ENCODE peak calls at places on chromosome 22, in eight cellular contexts. V, A, B, D, H, J, T and W are unnamed samples.

GRCh38 chr22:40975346-40975745 is 24.2 kb downstream of the RBX1 start:
- DNase-seq in V (no peak), A (no peak), B (no peak), D (no peak), H (no peak), J (no peak), T (no peak), W (no peak)

GRCh38 chr22:29748248-29748893 is 18.4 kb downstream of the ZMAT5 start:
- DNase-seq in V (no peak), A (no peak), B (no peak), D (no peak), H (no peak), J (no peak), T (no peak), W (no peak)

GRCh38 chr22:20218981-20219380 is 49.1 kb downstream of the RTN4R start:
- DNase-seq in V (no peak), A (no peak), B (no peak), D (no peak), H (no peak), J (no peak), T (no peak), W (no peak)

GRCh38 chr22:46969491-46969890 is 207.0 kb downstream of the TBC1D22A start:
- DNase-seq in V (no peak), A (no peak), B (no peak), D (no peak), H (no peak), J (no peak), T (no peak), W (no peak)

GRCh38 chr22:37406836-37407235 is 20.4 kb downstream of the ELFN2 start:
- DNase-seq in V (no peak), A (no peak), B (no peak), D (no peak), H (no peak), J (no peak), T (no peak), W (no peak)

GRCh38 chr22:50326959-50327710 is at the start of gene DENND6B:
- DNase-seq in V (no peak), A (peak; percentile 63), B (peak; percentile 32), D (peak; percentile 61), H (peak; percentile 57), J (peak; percentile 72), T (no peak), W (peak; percentile 97)

GRCh38 chr22:20550057-20550817 is 42.8 kb downstream of the MED15 start:
- DNase-seq in V (no peak), A (no peak), B (no peak), D (no peak), H (no peak), J (no peak), T (no peak), W (no peak)

GRCh38 chr22:19523240-19524169 is 705 bp downstream of the CLDN5 start:
- DNase-seq in V (no peak), A (peak; percentile 38), B (no peak), D (no peak), H (no peak), J (no peak), T (peak; percentile 53), W (no peak)

GRCh38 chr22:36097880-36098279 is 62.7 kb downstream of the APOL3 start:
- DNase-seq in V (no peak), A (no peak), B (no peak), D (no peak), H (no peak), J (no peak), T (no peak), W (no peak)

GRCh38 chr22:24973867-24974266 is 21.4 kb downstream of the KIAA1671 start:
- DNase-seq in V (no peak), A (no peak), B (no peak), D (no peak), H (no peak), J (no peak), T (no peak), W (no peak)

GRCh38 chr22:46583571-46583970 is 36.6 kb upstream of the GRAMD4 start:
- DNase-seq in V (no peak), A (peak; percentile 1), B (no peak), D (no peak), H (no peak), J (no peak), T (no peak), W (no peak)

GRCh38 chr22:32888976-32889375 is 87.5 kb downstream of the TIMP3 start:
- DNase-seq in V (no peak), A (no peak), B (no peak), D (no peak), H (no peak), J (no peak), T (no peak), W (no peak)

GRCh38 chr22:43017525-43018290 is 2.8 kb upstream of the PACSIN2 start:
- DNase-seq in V (peak; percentile 26), A (no peak), B (no peak), D (no peak), H (no peak), J (no peak), T (no peak), W (no peak)

GRCh38 chr22:50445071-50445879 is 29.6 kb downstream of the SBF1 start:
- DNase-seq in V (no peak), A (no peak), B (no peak), D (no peak), H (no peak), J (no peak), T (no peak), W (no peak)

GRCh38 chr22:33859311-33859710 is 61.0 kb downstream of the LARGE1 start:
- DNase-seq in V (no peak), A (no peak), B (no peak), D (no peak), H (no peak), J (no peak), T (no peak), W (no peak)

GRCh38 chr22:39343259-39344045 is 6.3 kb upstream of the SYNGR1 start:
- DNase-seq in V (peak; percentile 37), A (peak; percentile 60), B (peak; percentile 54), D (peak; percentile 60), H (no peak), J (no peak), T (no peak), W (no peak)

GRCh38 chr22:48434868-48435250 is 1392.8 kb downstream of the BRD1 start:
- DNase-seq in V (no peak), A (no peak), B (no peak), D (no peak), H (no peak), J (no peak), T (no peak), W (no peak)

GRCh38 chr22:25698986-25699385 is 43.0 kb upstream of the MYO18B start:
- DNase-seq in V (no peak), A (no peak), B (no peak), D (no peak), H (no peak), J (no peak), T (no peak), W (no peak)

GRCh38 chr22:27435839-27436581 is 365.5 kb downstream of the MN1 start:
- DNase-seq in V (no peak), A (no peak), B (peak; percentile 34), D (no peak), H (no peak), J (no peak), T (no peak), W (no peak)

GRCh38 chr22:42959472-42960145 is 55.3 kb downstream of the PACSIN2 start:
- DNase-seq in V (peak; percentile 63), A (no peak), B (peak; percentile 94), D (no peak), H (no peak), J (no peak), T (no peak), W (no peak)